ENCODE peak calls at places on chromosome 22, in six cellular contexts. One of them, this sample, is unnamed.
A peak's percentile ranks its signal among the peaks of the same experiment; 100 is the strongest.

GRCh38 chr22:35649636-35650250 is 1.5 kb downstream of the APOL6 start:
- DNase-seq in SK-N-SH: no peak
- DNase-seq in HepG2: no peak
- DNase-seq in H1: no peak
- DNase-seq in HCT116: no peak
- DNase-seq in GM12878: no peak
- DNase-seq in this sample: no peak

GRCh38 chr22:29117799-29118477 is 45.1 kb downstream of the KREMEN1 start:
- DNase-seq in HepG2: peak; percentile 54
- DNase-seq in HCT116: no peak
- DNase-seq in GM12878: no peak
- DNase-seq in SK-N-SH: no peak
- DNase-seq in H1: no peak
- DNase-seq in this sample: no peak

GRCh38 chr22:38072322-38073149 is 11.4 kb downstream of the SLC16A8 start:
- DNase-seq in HepG2: no peak
- DNase-seq in H1: no peak
- DNase-seq in HCT116: no peak
- DNase-seq in SK-N-SH: peak; percentile 3
- DNase-seq in GM12878: no peak
- DNase-seq in this sample: no peak

GRCh38 chr22:36221799-36222751 is 17.3 kb downstream of the APOL2 start:
- DNase-seq in SK-N-SH: peak; percentile 57
- DNase-seq in HepG2: peak; percentile 37
- DNase-seq in HCT116: peak; percentile 32
- DNase-seq in GM12878: no peak
- DNase-seq in H1: peak; percentile 62
- DNase-seq in this sample: peak; percentile 29

GRCh38 chr22:29072979-29073617 is at the start of gene KREMEN1:
- DNase-seq in HepG2: no peak
- DNase-seq in H1: peak; percentile 78
- DNase-seq in SK-N-SH: no peak
- DNase-seq in HCT116: no peak
- DNase-seq in GM12878: no peak
- DNase-seq in this sample: no peak

GRCh38 chr22:19497245-19497644 is 17.5 kb downstream of the CDC45 start:
- DNase-seq in GM12878: no peak
- DNase-seq in SK-N-SH: no peak
- DNase-seq in H1: no peak
- DNase-seq in HCT116: no peak
- DNase-seq in HepG2: no peak
- DNase-seq in this sample: peak; percentile 75

GRCh38 chr22:30948930-30949342 is 19.6 kb downstream of the MORC2 start:
- DNase-seq in SK-N-SH: no peak
- DNase-seq in HepG2: no peak
- DNase-seq in H1: no peak
- DNase-seq in GM12878: no peak
- DNase-seq in HCT116: no peak
- DNase-seq in this sample: no peak

GRCh38 chr22:19943665-19944026 is 2.0 kb upstream of the TXNRD2 start:
- DNase-seq in HepG2: peak; percentile 61
- DNase-seq in H1: no peak
- DNase-seq in SK-N-SH: peak; percentile 46
- DNase-seq in HCT116: no peak
- DNase-seq in GM12878: no peak
- DNase-seq in this sample: no peak

GRCh38 chr22:29478326-29479276 is 1.4 kb upstream of the NEFH start:
- DNase-seq in H1: peak; percentile 79
- DNase-seq in SK-N-SH: peak; percentile 52
- DNase-seq in HCT116: no peak
- DNase-seq in HepG2: no peak
- DNase-seq in GM12878: no peak
- DNase-seq in this sample: peak; percentile 57

GRCh38 chr22:28989035-28989464 is 72.6 kb downstream of the C22orf31 start:
- DNase-seq in GM12878: no peak
- DNase-seq in H1: no peak
- DNase-seq in HCT116: no peak
- DNase-seq in SK-N-SH: no peak
- DNase-seq in HepG2: no peak
- DNase-seq in this sample: no peak

GRCh38 chr22:26480611-26480932 is 3.0 kb downstream of the HPS4 start:
- DNase-seq in H1: no peak
- DNase-seq in HCT116: no peak
- DNase-seq in HepG2: no peak
- DNase-seq in SK-N-SH: no peak
- DNase-seq in GM12878: no peak
- DNase-seq in this sample: no peak

GRCh38 chr22:23305922-23306374 is 125.6 kb downstream of the BCR start:
- DNase-seq in GM12878: no peak
- DNase-seq in HepG2: no peak
- DNase-seq in H1: no peak
- DNase-seq in SK-N-SH: peak; percentile 75
- DNase-seq in HCT116: no peak
- DNase-seq in this sample: no peak

GRCh38 chr22:19863571-19863970 is 8.9 kb upstream of the GNB1L start:
- DNase-seq in H1: no peak
- DNase-seq in GM12878: no peak
- DNase-seq in HCT116: no peak
- DNase-seq in SK-N-SH: no peak
- DNase-seq in HepG2: no peak
- DNase-seq in this sample: no peak

GRCh38 chr22:27952779-27953178 is 33.7 kb upstream of the PITPNB start:
- DNase-seq in HCT116: no peak
- DNase-seq in GM12878: no peak
- DNase-seq in HepG2: no peak
- DNase-seq in SK-N-SH: no peak
- DNase-seq in H1: no peak
- DNase-seq in this sample: no peak

GRCh38 chr22:39665229-39665628 is 94.7 kb downstream of the CACNA1I start:
- DNase-seq in HepG2: no peak
- DNase-seq in SK-N-SH: no peak
- DNase-seq in H1: no peak
- DNase-seq in HCT116: no peak
- DNase-seq in GM12878: no peak
- DNase-seq in this sample: no peak

GRCh38 chr22:38118182-38118581 is 7.7 kb upstream of the BAIAP2L2 start:
- DNase-seq in HCT116: no peak
- DNase-seq in HepG2: no peak
- DNase-seq in GM12878: no peak
- DNase-seq in SK-N-SH: no peak
- DNase-seq in H1: no peak
- DNase-seq in this sample: no peak

GRCh38 chr22:20247010-20247505 is 21.1 kb downstream of the RTN4R start:
- DNase-seq in SK-N-SH: no peak
- DNase-seq in H1: no peak
- DNase-seq in GM12878: peak; percentile 43
- DNase-seq in HepG2: no peak
- DNase-seq in HCT116: no peak
- DNase-seq in this sample: peak; percentile 80

GRCh38 chr22:30202531-30203006 is 44.0 kb downstream of the LIF start:
- DNase-seq in GM12878: no peak
- DNase-seq in HepG2: no peak
- DNase-seq in SK-N-SH: no peak
- DNase-seq in HCT116: no peak
- DNase-seq in H1: no peak
- DNase-seq in this sample: no peak

GRCh38 chr22:43887391-43887790 is 4.4 kb downstream of the PNPLA5 start:
- DNase-seq in H1: no peak
- DNase-seq in GM12878: no peak
- DNase-seq in HepG2: no peak
- DNase-seq in SK-N-SH: no peak
- DNase-seq in HCT116: no peak
- DNase-seq in this sample: no peak

GRCh38 chr22:43891360-43892182 is at the start of gene PNPLA5:
- DNase-seq in H1: peak; percentile 86
- DNase-seq in SK-N-SH: peak; percentile 44
- DNase-seq in GM12878: no peak
- DNase-seq in HCT116: no peak
- DNase-seq in HepG2: no peak
- DNase-seq in this sample: peak; percentile 15

GRCh38 chr22:43890901-43891331 is 897 bp downstream of the PNPLA5 start:
- DNase-seq in HCT116: no peak
- DNase-seq in SK-N-SH: no peak
- DNase-seq in H1: no peak
- DNase-seq in GM12878: no peak
- DNase-seq in HepG2: no peak
- DNase-seq in this sample: no peak

GRCh38 chr22:43888740-43889139 is 3.1 kb downstream of the PNPLA5 start:
- DNase-seq in HCT116: no peak
- DNase-seq in SK-N-SH: no peak
- DNase-seq in H1: no peak
- DNase-seq in GM12878: no peak
- DNase-seq in HepG2: no peak
- DNase-seq in this sample: no peak

GRCh38 chr22:43889366-43890253 is 2.2 kb downstream of the PNPLA5 start:
- DNase-seq in H1: no peak
- DNase-seq in GM12878: no peak
- DNase-seq in HepG2: no peak
- DNase-seq in HCT116: no peak
- DNase-seq in SK-N-SH: peak; percentile 23
- DNase-seq in this sample: no peak
- TF ChIP-seq JUND in H1: no peak
- TF ChIP-seq JUND in GM12878: no peak
- TF ChIP-seq JUND in HepG2: no peak
- TF ChIP-seq JUND in HCT116: no peak
- TF ChIP-seq JUND in SK-N-SH: no peak
- TF ChIP-seq JUND in this sample: no peak

GRCh38 chr22:45503071-45503815 is 560 bp downstream of the FBLN1 start:
- DNase-seq in GM12878: no peak
- DNase-seq in HepG2: no peak
- DNase-seq in SK-N-SH: peak; percentile 72
- DNase-seq in H1: peak; percentile 76
- DNase-seq in HCT116: no peak
- DNase-seq in this sample: no peak
- TF ChIP-seq RAD21 in GM12878: no peak
- TF ChIP-seq RAD21 in HepG2: no peak
- TF ChIP-seq RAD21 in SK-N-SH: no peak
- TF ChIP-seq RAD21 in H1: no peak
- TF ChIP-seq RAD21 in HCT116: no peak
- TF ChIP-seq RAD21 in this sample: no peak

DNA sequence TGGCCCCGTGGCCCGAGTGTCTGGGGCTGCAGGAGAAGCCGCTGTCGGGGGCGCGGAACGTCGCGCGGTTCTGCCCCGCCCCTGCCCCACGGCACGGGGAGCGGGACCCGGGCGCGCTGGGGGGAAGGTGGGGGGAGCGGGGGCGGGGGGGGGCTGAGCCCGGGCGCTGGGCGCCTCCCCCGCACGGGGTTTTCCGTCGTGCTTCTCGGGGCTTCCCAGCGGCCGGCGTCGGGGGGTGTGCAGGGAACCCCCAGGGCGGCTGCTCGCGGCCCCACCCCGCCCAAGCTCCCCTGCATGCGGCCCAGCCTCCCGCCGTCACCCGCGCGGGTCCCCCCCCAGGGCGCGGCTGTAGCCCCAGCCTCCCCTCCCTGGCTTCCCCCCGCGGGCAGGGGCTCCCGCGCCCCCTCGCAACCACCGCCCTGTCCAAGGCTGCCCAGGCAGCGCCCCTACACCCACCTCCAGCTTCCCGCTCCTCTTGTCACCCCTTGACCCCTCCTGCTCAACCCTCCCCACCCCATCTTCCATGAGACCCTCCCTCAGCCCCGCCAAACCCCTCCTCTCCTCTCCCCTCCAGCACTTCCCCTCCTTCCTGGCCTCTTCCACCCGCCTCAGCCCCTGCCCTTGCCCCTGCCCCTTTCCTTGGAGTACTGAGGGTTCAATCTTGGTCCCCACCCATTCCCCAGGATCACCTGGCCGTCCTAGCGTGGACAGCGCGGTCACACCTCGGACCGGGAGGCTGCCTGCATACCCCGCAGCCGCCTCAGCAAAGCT is 1.7 kb downstream of the IL17REL start:
- DNase-seq in H1: peak; percentile 54
- DNase-seq in SK-N-SH: no peak
- DNase-seq in HCT116: no peak
- DNase-seq in HepG2: no peak
- DNase-seq in GM12878: no peak
- DNase-seq in this sample: peak; percentile 64
- TF ChIP-seq JUND in H1: no peak
- TF ChIP-seq JUND in SK-N-SH: no peak
- TF ChIP-seq JUND in HCT116: no peak
- TF ChIP-seq JUND in HepG2: no peak
- TF ChIP-seq JUND in GM12878: no peak
- TF ChIP-seq JUND in this sample: no peak

GRCh38 chr22:41341990-41342389 is 39.8 kb upstream of the TEF start:
- DNase-seq in HCT116: no peak
- DNase-seq in HepG2: no peak
- DNase-seq in GM12878: peak; percentile 13
- DNase-seq in H1: no peak
- DNase-seq in SK-N-SH: no peak
- DNase-seq in this sample: no peak
- TF ChIP-seq RAD21 in HCT116: no peak
- TF ChIP-seq RAD21 in HepG2: no peak
- TF ChIP-seq RAD21 in GM12878: no peak
- TF ChIP-seq RAD21 in H1: no peak
- TF ChIP-seq RAD21 in SK-N-SH: no peak
- TF ChIP-seq RAD21 in this sample: no peak

GRCh38 chr22:32043391-32043790 is 330 bp downstream of the SLC5A1 start:
- DNase-seq in SK-N-SH: no peak
- DNase-seq in HCT116: no peak
- DNase-seq in HepG2: no peak
- DNase-seq in GM12878: no peak
- DNase-seq in H1: no peak
- DNase-seq in this sample: no peak
- TF ChIP-seq JUND in SK-N-SH: no peak
- TF ChIP-seq JUND in HCT116: no peak
- TF ChIP-seq JUND in HepG2: no peak
- TF ChIP-seq JUND in GM12878: no peak
- TF ChIP-seq JUND in H1: no peak
- TF ChIP-seq JUND in this sample: no peak

This sample was measured in K562.